ENCODE peak calls at places on chromosomes 6 and 20, in seven cellular contexts. One of them, this sample, is unnamed.

GRCh38 chr6:73027691-73028090 is 197.6 kb downstream of the KHDC1L start:
- DNase-seq in HT-29: no peak
- DNase-seq in hypothalamus: no peak
- DNase-seq in H9: no peak
- DNase-seq in gastrocnemius medialis: no peak
- DNase-seq in mucosa of descending colon: no peak
- DNase-seq in T-cell: no peak
- DNase-seq in this sample: peak

GRCh38 chr6:163414367-163415175 is at the start of gene QKI:
- DNase-seq in HT-29: no peak
- DNase-seq in hypothalamus: peak
- DNase-seq in H9: peak
- DNase-seq in gastrocnemius medialis: peak
- DNase-seq in mucosa of descending colon: peak
- DNase-seq in T-cell: peak
- DNase-seq in this sample: no peak

GRCh38 chr20:46546293-46546692 is 4.2 kb downstream of the OCSTAMP start:
- DNase-seq in HT-29: no peak
- DNase-seq in hypothalamus: no peak
- DNase-seq in H9: no peak
- DNase-seq in gastrocnemius medialis: no peak
- DNase-seq in mucosa of descending colon: no peak
- DNase-seq in T-cell: no peak
- DNase-seq in this sample: no peak

GRCh38 chr6:19289408-19289967 is 547.7 kb upstream of the ID4 start:
- DNase-seq in HT-29: no peak
- DNase-seq in hypothalamus: no peak
- DNase-seq in H9: no peak
- DNase-seq in gastrocnemius medialis: no peak
- DNase-seq in mucosa of descending colon: no peak
- DNase-seq in T-cell: no peak
- DNase-seq in this sample: no peak

GRCh38 chr6:63066053-63066704 is 145.1 kb upstream of the FKBP1C start:
- DNase-seq in HT-29: peak
- DNase-seq in hypothalamus: no peak
- DNase-seq in H9: no peak
- DNase-seq in gastrocnemius medialis: no peak
- DNase-seq in mucosa of descending colon: no peak
- DNase-seq in T-cell: no peak
- DNase-seq in this sample: no peak

GRCh38 chr20:52747736-52748135 is 224.4 kb upstream of the TSHZ2 start:
- DNase-seq in HT-29: peak
- DNase-seq in hypothalamus: no peak
- DNase-seq in H9: peak
- DNase-seq in gastrocnemius medialis: no peak
- DNase-seq in mucosa of descending colon: no peak
- DNase-seq in T-cell: no peak
- DNase-seq in this sample: no peak

GRCh38 chr6:9566096-9566495 is 848.8 kb downstream of the TFAP2A start:
- DNase-seq in HT-29: no peak
- DNase-seq in hypothalamus: no peak
- DNase-seq in H9: no peak
- DNase-seq in gastrocnemius medialis: no peak
- DNase-seq in mucosa of descending colon: no peak
- DNase-seq in T-cell: no peak
- DNase-seq in this sample: no peak

GRCh38 chr6:142302427-142303190 is 802 bp downstream of the ADGRG6 start:
- DNase-seq in HT-29: peak
- DNase-seq in hypothalamus: no peak
- DNase-seq in H9: peak
- DNase-seq in gastrocnemius medialis: no peak
- DNase-seq in mucosa of descending colon: no peak
- DNase-seq in T-cell: no peak
- DNase-seq in this sample: no peak

GRCh38 chr6:136524936-136525413 is 25.2 kb downstream of the MAP7 start:
- DNase-seq in HT-29: no peak
- DNase-seq in hypothalamus: no peak
- DNase-seq in H9: no peak
- DNase-seq in gastrocnemius medialis: no peak
- DNase-seq in mucosa of descending colon: no peak
- DNase-seq in T-cell: no peak
- DNase-seq in this sample: no peak

GRCh38 chr6:16239090-16239797 is 857 bp downstream of the GMPR start:
- DNase-seq in HT-29: no peak
- DNase-seq in hypothalamus: peak
- DNase-seq in H9: no peak
- DNase-seq in gastrocnemius medialis: peak
- DNase-seq in mucosa of descending colon: peak
- DNase-seq in T-cell: peak
- DNase-seq in this sample: no peak

GRCh38 chr6:84072452-84072997 is 39.0 kb downstream of the MRAP2 start:
- DNase-seq in HT-29: no peak
- DNase-seq in hypothalamus: no peak
- DNase-seq in H9: no peak
- DNase-seq in gastrocnemius medialis: no peak
- DNase-seq in mucosa of descending colon: no peak
- DNase-seq in T-cell: no peak
- DNase-seq in this sample: no peak

GRCh38 chr20:54134445-54135220 is 39.2 kb downstream of the CYP24A1 start:
- DNase-seq in HT-29: peak
- DNase-seq in hypothalamus: no peak
- DNase-seq in H9: no peak
- DNase-seq in gastrocnemius medialis: no peak
- DNase-seq in mucosa of descending colon: no peak
- DNase-seq in T-cell: no peak
- DNase-seq in this sample: no peak

GRCh38 chr6:144083172-144083571 is 12.2 kb downstream of the SF3B5 start:
- DNase-seq in HT-29: no peak
- DNase-seq in hypothalamus: no peak
- DNase-seq in H9: no peak
- DNase-seq in gastrocnemius medialis: no peak
- DNase-seq in mucosa of descending colon: no peak
- DNase-seq in T-cell: no peak
- DNase-seq in this sample: no peak

GRCh38 chr6:146914563-146915483 is 289.4 kb upstream of the STXBP5 start:
- DNase-seq in HT-29: peak
- DNase-seq in hypothalamus: no peak
- DNase-seq in H9: no peak
- DNase-seq in gastrocnemius medialis: no peak
- DNase-seq in mucosa of descending colon: no peak
- DNase-seq in T-cell: no peak
- DNase-seq in this sample: no peak

GRCh38 chr6:14621518-14621917 is 503.9 kb downstream of the CD83 start:
- DNase-seq in HT-29: no peak
- DNase-seq in hypothalamus: no peak
- DNase-seq in H9: no peak
- DNase-seq in gastrocnemius medialis: no peak
- DNase-seq in mucosa of descending colon: no peak
- DNase-seq in T-cell: no peak
- DNase-seq in this sample: no peak

GRCh38 chr20:19765266-19765665 is 7.2 kb downstream of the RIN2 start:
- DNase-seq in HT-29: no peak
- DNase-seq in hypothalamus: no peak
- DNase-seq in H9: no peak
- DNase-seq in gastrocnemius medialis: no peak
- DNase-seq in mucosa of descending colon: no peak
- DNase-seq in T-cell: no peak
- DNase-seq in this sample: no peak

GRCh38 chr6:112153926-112154621 is 66.7 kb downstream of the FAM229B start:
- DNase-seq in HT-29: no peak
- DNase-seq in hypothalamus: no peak
- DNase-seq in H9: no peak
- DNase-seq in gastrocnemius medialis: no peak
- DNase-seq in mucosa of descending colon: no peak
- DNase-seq in T-cell: no peak
- DNase-seq in this sample: no peak

GRCh38 chr6:158270389-158271127 is 41.7 kb upstream of the TULP4 start:
- DNase-seq in HT-29: no peak
- DNase-seq in hypothalamus: no peak
- DNase-seq in H9: no peak
- DNase-seq in gastrocnemius medialis: no peak
- DNase-seq in mucosa of descending colon: no peak
- DNase-seq in T-cell: no peak
- DNase-seq in this sample: no peak

GRCh38 chr6:3209114-3210023 is 18.1 kb downstream of the TUBB2B start:
- DNase-seq in HT-29: peak
- DNase-seq in hypothalamus: no peak
- DNase-seq in H9: peak
- DNase-seq in gastrocnemius medialis: peak
- DNase-seq in mucosa of descending colon: peak
- DNase-seq in T-cell: no peak
- DNase-seq in this sample: no peak

GRCh38 chr20:43541214-43541613 is 17.6 kb upstream of the SGK2 start:
- DNase-seq in HT-29: peak
- DNase-seq in hypothalamus: no peak
- DNase-seq in H9: no peak
- DNase-seq in gastrocnemius medialis: no peak
- DNase-seq in mucosa of descending colon: no peak
- DNase-seq in T-cell: no peak
- DNase-seq in this sample: no peak

This sample was measured in LNCaP clone FGC.